ENCODE peak calls at places on chromosomes 12 and 14, in ten cellular contexts. U is left ventricle myocardium inferior; B is dorsolateral prefrontal cortex; V is left lung; R is LNCaP clone FGC; O is PC-3; F is stomach; N is fibroblast of pulmonary artery; I is CD8-positive, alpha-beta T cell; T is adrenal gland. X is an unnamed sample.
A peak's percentile ranks its signal among the peaks of the same experiment; 100 is the strongest.

GRCh38 chr14:34029921-34030334 is 79.1 kb upstream of the EGLN3 start:
- DNase-seq in R (no peak), V (no peak), B (no peak), N (peak; percentile 70), U (peak; percentile 69), T (no peak), O (no peak), I (no peak), F (peak; percentile 47), X (peak; percentile 74)

GRCh38 chr14:58299665-58300202 is 1.4 kb downstream of the ARID4A start:
- DNase-seq in N (no peak), I (no peak), O (peak; percentile 53), V (no peak), T (no peak), B (peak; percentile 45), U (no peak), F (no peak), R (no peak), X (peak; percentile 24)

GRCh38 chr12:51521554-51522276 is 69.3 kb upstream of the SCN8A start:
- DNase-seq in F (no peak), T (no peak), I (no peak), V (no peak), R (no peak), O (peak; percentile 31), B (no peak), U (no peak), N (peak; percentile 14), X (no peak)

GRCh38 chr12:80837342-80837978 is 100.3 kb downstream of the LIN7A start:
- DNase-seq in R (no peak), O (peak; percentile 51), U (no peak), B (no peak), N (peak; percentile 77), T (peak; percentile 29), I (no peak), V (no peak), F (no peak), X (peak; percentile 88)

GRCh38 chr12:120928864-120929652 is 24.9 kb upstream of the SPPL3 start:
- DNase-seq in I (no peak), V (no peak), N (no peak), F (peak; percentile 41), T (no peak), R (no peak), U (no peak), B (no peak), O (peak; percentile 89), X (no peak)

GRCh38 chr14:82796081-82796480 is 1262.4 kb upstream of the SEL1L start:
- DNase-seq in U (no peak), I (no peak), O (no peak), N (no peak), V (no peak), R (no peak), B (no peak), T (no peak), F (no peak), X (no peak)

GRCh38 chr12:81976661-81977060 is 217.5 kb upstream of the PPFIA2 start:
- DNase-seq in U (no peak), I (no peak), V (no peak), T (no peak), R (no peak), N (no peak), F (no peak), O (no peak), B (no peak), X (no peak)

GRCh38 chr12:12181516-12181915 is 85.3 kb downstream of the LRP6 start:
- DNase-seq in V (no peak), B (no peak), F (no peak), R (no peak), T (no peak), O (peak; percentile 71), N (peak; percentile 44), I (no peak), U (no peak), X (peak; percentile 50)

GRCh38 chr14:87002831-87003230 is 990.2 kb downstream of the GALC start:
- DNase-seq in R (no peak), V (no peak), O (no peak), B (no peak), T (no peak), N (no peak), U (no peak), I (no peak), F (no peak), X (peak; percentile 55)

GRCh38 chr12:112386726-112387125 is 4.5 kb upstream of the HECTD4 start:
- DNase-seq in N (peak; percentile 89), U (no peak), V (no peak), I (no peak), F (no peak), R (no peak), B (no peak), O (no peak), T (no peak), X (peak; percentile 50)

GRCh38 chr12:66194122-66194521 is 5.1 kb downstream of the IRAK3 start:
- DNase-seq in T (no peak), B (no peak), R (no peak), O (no peak), U (no peak), V (no peak), N (no peak), I (no peak), F (no peak), X (no peak)

GRCh38 chr12:3218150-3218845 is 141.1 kb downstream of the TSPAN9 start:
- DNase-seq in I (no peak), O (no peak), T (peak; percentile 74), B (peak; percentile 53), V (peak; percentile 54), N (peak; percentile 86), F (peak; percentile 41), R (no peak), U (peak; percentile 85), X (peak; percentile 95)

GRCh38 chr12:91877022-91877421 is 268.6 kb downstream of the BTG1 start:
- DNase-seq in B (no peak), I (peak; percentile 95), V (peak; percentile 76), U (no peak), F (peak; percentile 52), O (no peak), N (peak; percentile 67), R (no peak), T (peak; percentile 47), X (peak; percentile 65)

GRCh38 chr12:26701604-26702215 is 131.3 kb downstream of the ITPR2 start:
- DNase-seq in N (peak; percentile 76), O (peak; percentile 80), B (no peak), I (no peak), F (no peak), U (no peak), T (no peak), R (peak; percentile 36), V (no peak), X (peak; percentile 67)

GRCh38 chr12:4817813-4818212 is 91.9 kb upstream of the KCNA1 start:
- DNase-seq in F (no peak), N (no peak), V (no peak), O (no peak), T (no peak), B (peak; percentile 57), U (peak; percentile 33), I (no peak), R (no peak), X (no peak)

GRCh38 chr12:88691811-88692210 is 111.5 kb upstream of the KITLG start:
- DNase-seq in U (no peak), F (no peak), N (peak; percentile 24), R (no peak), O (no peak), B (no peak), V (no peak), I (no peak), T (no peak), X (no peak)

DNA sequence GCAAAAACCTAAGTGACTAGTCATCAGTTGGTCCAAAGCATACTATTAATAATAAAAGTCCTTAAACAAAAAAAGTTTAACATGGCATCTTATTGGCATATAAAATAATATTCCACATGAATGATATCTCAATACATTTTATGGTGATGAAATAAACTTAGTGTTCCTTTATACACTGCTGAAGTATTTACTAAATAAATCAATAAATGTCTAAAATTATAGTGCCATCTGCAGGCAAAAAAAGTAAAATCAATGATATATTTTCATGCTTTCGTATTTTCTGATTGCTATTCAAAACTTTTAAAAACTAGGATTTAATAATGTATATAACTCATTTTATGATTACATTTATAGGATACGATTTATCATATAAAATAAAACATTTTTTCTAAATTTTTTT is 30.5 kb downstream of the PUS7L start:
- DNase-seq in F (no peak), B (no peak), U (no peak), I (no peak), R (peak; percentile 10), V (no peak), N (peak; percentile 30), O (peak; percentile 49), T (no peak), X (no peak)
- TF ChIP-seq CTCF in F (no peak), B (peak; percentile 33), U (peak; percentile 11), I (peak; percentile 31), R (peak; percentile 16), V (peak; percentile 19), N (peak; percentile 17), O (peak; percentile 54), T (peak; percentile 8), X (no peak)

GRCh38 chr12:72269491-72269890 is 2.7 kb upstream of the TRHDE start:
- DNase-seq in U (no peak), N (no peak), O (peak; percentile 71), B (no peak), V (no peak), F (no peak), T (no peak), R (no peak), I (no peak), X (no peak)
- H3K4me3 ChIP-seq in U (no peak overlapping the region), N (no peak overlapping the region), O (peak overlapping the region; percentile 98), B (peak overlapping the region; percentile 52), V (no peak overlapping the region), F (no peak overlapping the region), T (no peak overlapping the region), R (no peak overlapping the region), I (no peak overlapping the region), X (peak overlapping the region; percentile 82)

DNA sequence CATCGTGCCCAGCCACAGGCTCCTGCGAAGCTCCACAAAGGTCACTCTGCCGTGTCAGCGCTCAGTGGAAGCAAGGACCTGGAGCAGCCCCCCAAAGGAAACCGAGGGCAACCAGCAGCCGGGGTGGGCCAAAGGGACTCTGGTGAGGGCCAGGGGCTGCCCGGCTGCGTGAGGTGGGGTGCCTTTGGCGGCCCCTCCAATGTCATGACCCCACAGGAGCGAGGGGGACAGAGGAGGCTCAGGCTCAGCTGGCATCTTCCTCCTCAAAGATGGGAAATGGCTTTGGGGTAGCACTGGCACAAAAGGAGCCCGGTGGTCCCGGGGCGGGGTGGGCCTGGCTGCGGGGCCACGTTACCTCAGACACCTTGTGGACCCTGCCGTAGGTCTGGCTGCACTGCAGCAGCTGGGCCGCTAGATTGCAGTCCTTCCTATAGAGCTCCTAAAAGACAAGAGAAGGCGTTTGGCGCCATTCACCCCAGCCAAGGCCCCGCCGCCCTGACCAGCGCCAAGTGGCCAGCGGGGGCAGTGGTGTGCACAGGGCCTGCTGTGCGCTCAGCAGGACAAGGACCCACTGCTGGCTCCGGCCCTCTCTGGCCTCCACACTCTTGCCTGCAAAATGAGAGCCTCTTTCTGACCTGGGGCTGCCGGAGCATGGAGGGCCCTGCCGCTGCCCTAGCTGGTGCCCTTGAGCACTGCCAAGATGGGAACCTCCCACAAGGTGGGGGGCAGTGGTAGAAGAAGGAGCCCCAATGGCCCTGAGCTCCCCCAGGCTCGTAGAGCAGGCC is 46.9 kb downstream of the BEGAIN start:
- DNase-seq in I (no peak), N (no peak), U (peak; percentile 11), F (no peak), V (peak; percentile 28), T (no peak), R (no peak), O (no peak), B (no peak), X (no peak)
- TF ChIP-seq CTCF in I (no peak), N (peak; percentile 27), U (peak; percentile 18), F (no peak), V (no peak), T (no peak), R (peak; percentile 34), O (peak; percentile 41), B (no peak), X (no peak)

GRCh38 chr12:110079477-110080400 is 31.4 kb upstream of the C12orf76 start:
- DNase-seq in R (no peak), U (peak; percentile 40), I (peak; percentile 77), F (peak; percentile 44), O (no peak), B (peak; percentile 82), V (peak; percentile 64), N (peak; percentile 83), T (peak; percentile 58), X (no peak)
- H3K4me3 ChIP-seq in R (no peak overlapping the region), U (peak overlapping the region; percentile 31), I (peak overlapping the region; percentile 44), F (peak overlapping the region; percentile 22), O (no peak overlapping the region), B (peak overlapping the region; percentile 7), V (no peak overlapping the region), N (no peak overlapping the region), T (no peak overlapping the region), X (no peak overlapping the region)

X was measured in foreskin fibroblast.